ENCODE peak calls at places on chromosomes 12 and 14, in six cellular contexts. X is kidney, L is astrocyte, H is fibroblast of lung, E is Karpas-422, R is endothelial cell of umbilical vein. J is an unnamed sample.
A peak's percentile ranks its signal among the peaks of the same experiment; 100 is the strongest.

GRCh38 chr12:1966561-1967211 is 37.6 kb downstream of the DCP1B start:
- DNase-seq in X (peak; percentile 18), L (no peak), H (no peak), E (no peak), R (no peak), J (no peak)

GRCh38 chr14:104724407-104724980 is 465 bp downstream of the ADSS1 start:
- DNase-seq in X (peak; percentile 90), L (no peak), H (no peak), E (no peak), R (peak; percentile 28), J (no peak)

GRCh38 chr12:92030618-92031017 is 115.0 kb downstream of the BTG1 start:
- DNase-seq in X (no peak), L (peak; percentile 16), H (peak; percentile 29), E (no peak), R (peak; percentile 40), J (no peak)

GRCh38 chr12:14618990-14619389 is 51.3 kb upstream of the PLBD1 start:
- DNase-seq in X (no peak), L (peak; percentile 3), H (peak; percentile 13), E (peak; percentile 76), R (peak; percentile 19), J (peak; percentile 42)

GRCh38 chr12:13342971-13343370 is 146.4 kb downstream of the EMP1 start:
- DNase-seq in X (no peak), L (peak; percentile 42), H (peak; percentile 59), E (no peak), R (no peak), J (no peak)

GRCh38 chr12:131830335-131831020 is 2.3 kb downstream of the MMP17 start:
- DNase-seq in X (peak; percentile 93), L (peak; percentile 64), H (peak; percentile 81), E (no peak), R (peak; percentile 70), J (peak; percentile 68)

GRCh38 chr14:48937796-48938195 is 648.4 kb downstream of the RPS29 start:
- DNase-seq in X (no peak), L (peak; percentile 64), H (peak; percentile 70), E (peak; percentile 58), R (peak; percentile 4), J (no peak)

GRCh38 chr14:99349721-99350495 is 77.9 kb upstream of the BCL11B start:
- DNase-seq in X (no peak), L (no peak), H (no peak), E (no peak), R (no peak), J (no peak)

GRCh38 chr14:95231966-95232365 is 74.6 kb upstream of the DICER1 start:
- DNase-seq in X (no peak), L (no peak), H (no peak), E (peak; percentile 93), R (no peak), J (no peak)

GRCh38 chr14:71525663-71526246 is 406.5 kb upstream of the RGS6 start:
- DNase-seq in X (no peak), L (no peak), H (no peak), E (no peak), R (no peak), J (no peak)

GRCh38 chr14:56185991-56186390 is 67.8 kb downstream of the PELI2 start:
- DNase-seq in X (no peak), L (no peak), H (no peak), E (no peak), R (no peak), J (no peak)

GRCh38 chr14:94395306-94395899 is 7.0 kb upstream of the SERPINA1 start:
- DNase-seq in X (no peak), L (no peak), H (peak; percentile 32), E (no peak), R (no peak), J (no peak)

GRCh38 chr12:73935817-73936216 is 601.8 kb upstream of the ATXN7L3B start:
- DNase-seq in X (no peak), L (no peak), H (no peak), E (no peak), R (no peak), J (peak; percentile 2)

GRCh38 chr14:74161526-74162158 is 76.9 kb downstream of the LIN52 start:
- DNase-seq in X (no peak), L (no peak), H (no peak), E (no peak), R (no peak), J (no peak)

DNA sequence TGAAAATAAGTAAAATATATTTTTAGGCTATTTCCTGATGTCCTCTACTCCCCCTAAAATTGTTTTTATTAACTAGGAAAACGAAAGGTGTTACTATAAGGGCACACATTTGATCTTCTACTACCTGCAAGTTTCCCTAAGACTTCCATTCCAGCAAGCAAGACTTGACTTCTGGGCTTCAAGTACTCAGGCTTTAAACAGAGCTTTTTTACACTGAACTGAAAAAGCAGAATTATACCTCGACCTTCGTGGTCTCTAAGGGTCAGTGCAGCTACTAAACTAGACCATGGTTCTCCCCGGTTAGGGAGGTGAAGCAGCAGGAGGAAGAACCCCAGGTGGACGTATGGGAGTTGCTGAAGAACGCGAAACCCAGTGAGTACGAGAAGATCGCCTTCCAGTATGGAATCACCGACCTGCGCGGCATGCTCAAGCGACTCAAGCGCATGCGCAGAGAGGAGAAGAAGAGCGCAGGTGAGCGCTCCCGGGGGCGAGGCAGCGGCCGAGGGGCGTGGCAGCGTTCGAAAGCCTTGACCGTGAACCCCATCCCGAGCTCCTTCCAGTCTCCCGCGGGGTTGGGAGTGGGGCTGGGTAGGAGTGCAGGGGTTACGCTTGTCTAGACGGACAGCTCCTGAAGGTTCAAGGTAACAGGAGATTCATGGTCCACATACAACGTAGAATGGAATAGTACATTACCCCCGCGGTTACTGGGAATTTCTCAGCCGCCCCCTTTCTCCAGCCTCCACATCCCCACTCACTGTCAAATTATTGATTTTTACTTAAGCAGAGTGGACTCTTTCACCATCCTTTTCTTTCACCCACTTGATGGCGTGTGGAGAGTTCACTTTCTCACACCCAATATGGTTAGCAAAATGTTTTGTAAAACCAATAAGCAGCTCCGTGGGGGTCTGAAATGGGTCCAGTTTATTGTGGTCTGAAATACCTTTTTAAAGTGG is 47.6 kb downstream of the MYBPC1 start:
- DNase-seq in X (peak; percentile 57), L (no peak), H (no peak), E (no peak), R (peak; percentile 10), J (peak; percentile 39)
- H3K9ac ChIP-seq in X (no peak overlapping the region), L (no peak overlapping the region), H (no peak overlapping the region), E (no peak overlapping the region), R (no peak overlapping the region), J (peak overlapping the region; percentile 6)

DNA sequence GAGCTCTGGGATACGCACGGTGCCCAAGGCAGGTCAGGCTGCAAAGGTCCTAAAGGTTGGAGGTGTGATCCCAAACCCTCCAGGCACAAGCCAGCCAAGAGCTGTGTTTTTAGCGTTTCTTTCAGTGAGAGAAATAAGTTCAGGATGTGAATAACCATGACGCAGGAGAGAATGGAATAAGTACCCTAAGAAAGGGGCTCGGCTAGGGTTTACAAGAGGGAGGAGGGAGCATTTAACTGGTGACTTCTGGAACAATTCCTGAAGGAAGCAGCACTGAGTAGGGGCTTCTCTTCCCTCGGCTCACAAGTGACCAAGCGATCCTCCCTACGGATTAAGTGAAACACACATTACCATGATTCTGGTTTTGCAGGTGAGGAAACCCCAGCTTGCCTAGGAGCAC is 29.4 kb downstream of the SSH1 start:
- DNase-seq in X (no peak), L (no peak), H (peak; percentile 25), E (no peak), R (peak; percentile 75), J (no peak)
- H3K4me1 ChIP-seq in X (peaks cover 44% of the 10 kb centered on the region), L (peaks cover 69% of the 10 kb centered on the region), H (peaks cover 41% of the 10 kb centered on the region), E (peaks cover 41% of the 10 kb centered on the region), R (peaks cover 72% of the 10 kb centered on the region), J (peaks cover 15% of the 10 kb centered on the region)

GRCh38 chr12:110907583-110907982 is 12.8 kb downstream of the MYL2 start:
- DNase-seq in X (peak; percentile 43), L (no peak), H (no peak), E (no peak), R (no peak), J (no peak)

GRCh38 chr12:110908377-110909136 is 11.8 kb downstream of the MYL2 start:
- DNase-seq in X (peak; percentile 39), L (no peak), H (no peak), E (no peak), R (no peak), J (no peak)

GRCh38 chr12:110906985-110907384 is 13.4 kb downstream of the MYL2 start:
- DNase-seq in X (no peak), L (peak; percentile 80), H (peak; percentile 87), E (no peak), R (no peak), J (no peak)

GRCh38 chr12:110906088-110906487 is 14.3 kb downstream of the MYL2 start:
- DNase-seq in X (no peak), L (no peak), H (no peak), E (peak; percentile 67), R (no peak), J (no peak)

GRCh38 chr12:110906516-110906915 is 13.9 kb downstream of the MYL2 start:
- DNase-seq in X (no peak), L (no peak), H (no peak), E (no peak), R (no peak), J (no peak)
- H3K4me3 ChIP-seq in X (no peak overlapping the region), L (no peak overlapping the region), H (no peak overlapping the region), E (no peak overlapping the region), R (no peak overlapping the region), J (no peak overlapping the region)

GRCh38 chr12:75550906-75551305 is 39.5 kb upstream of the KRR1 start:
- DNase-seq in X (no peak), L (peak; percentile 67), H (peak; percentile 65), E (no peak), R (peak; percentile 83), J (no peak)

GRCh38 chr12:75549989-75550388 is 38.6 kb upstream of the KRR1 start:
- DNase-seq in X (no peak), L (no peak), H (no peak), E (no peak), R (no peak), J (no peak)

GRCh38 chr12:75551477-75551876 is 40.1 kb upstream of the KRR1 start:
- DNase-seq in X (no peak), L (no peak), H (no peak), E (no peak), R (no peak), J (no peak)

GRCh38 chr12:75550401-75550851 is 39.0 kb upstream of the KRR1 start:
- DNase-seq in X (no peak), L (peak; percentile 72), H (peak; percentile 76), E (no peak), R (peak; percentile 71), J (no peak)

DNA sequence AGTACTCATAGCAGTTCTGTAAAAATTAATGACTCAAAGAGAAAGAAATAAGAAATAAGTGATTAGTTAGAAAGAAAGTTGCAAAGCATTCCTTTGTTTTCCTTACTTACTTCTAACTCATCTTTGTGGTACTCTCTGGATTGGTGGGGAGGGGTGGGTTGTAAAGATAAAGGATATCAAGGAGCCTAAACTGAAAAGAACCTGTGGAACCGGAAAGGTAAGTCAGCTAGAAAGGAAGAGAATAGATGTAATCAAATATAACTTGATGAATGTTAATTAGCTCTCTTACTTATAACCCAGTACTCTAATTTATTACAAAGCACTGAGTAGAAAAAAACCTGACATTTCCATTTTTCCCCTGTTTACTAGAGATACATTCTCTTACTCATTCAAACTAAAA is 37.5 kb upstream of the KRR1 start:
- DNase-seq in X (no peak), L (no peak), H (no peak), E (no peak), R (no peak), J (no peak)
- H3K9ac ChIP-seq in X (no peak overlapping the region), L (no peak overlapping the region), H (no peak overlapping the region), E (no peak overlapping the region), R (no peak overlapping the region), J (no peak overlapping the region)